ENCODE peak calls at places on chromosomes 13 and 19, in eight cellular contexts. K, G, V, M, O, X, Q and Y are unnamed samples.

GRCh38 chr19:17836530-17836929 is 11.3 kb downstream of the JAK3 start:
- DNase-seq in K (no peak), G (no peak), V (no peak), M (no peak), O (no peak), X (no peak), Q (no peak), Y (no peak)

GRCh38 chr13:110233682-110234280 is 73.2 kb downstream of the COL4A1 start:
- DNase-seq in K (no peak), G (no peak), V (no peak), M (no peak), O (no peak), X (no peak), Q (peak), Y (no peak)

GRCh38 chr13:36133950-36134349 is 2.8 kb upstream of the DCLK1 start:
- DNase-seq in K (no peak), G (no peak), V (no peak), M (no peak), O (no peak), X (no peak), Q (peak), Y (no peak)

GRCh38 chr19:8626823-8627222 is 3.6 kb upstream of the NFILZ start:
- DNase-seq in K (no peak), G (no peak), V (no peak), M (no peak), O (no peak), X (no peak), Q (no peak), Y (no peak)

GRCh38 chr13:111319998-111320911 is at the start of gene TEX29:
- DNase-seq in K (no peak), G (no peak), V (no peak), M (no peak), O (no peak), X (no peak), Q (no peak), Y (no peak)

GRCh38 chr13:95128045-95128643 is 173.1 kb downstream of the ABCC4 start:
- DNase-seq in K (peak), G (no peak), V (no peak), M (no peak), O (no peak), X (no peak), Q (no peak), Y (no peak)

GRCh38 chr19:2790194-2790556 is 4.9 kb downstream of the THOP1 start:
- DNase-seq in K (no peak), G (no peak), V (no peak), M (no peak), O (no peak), X (no peak), Q (no peak), Y (no peak)

GRCh38 chr19:30856376-30856775 is 484.2 kb downstream of the ZNF536 start:
- DNase-seq in K (no peak), G (no peak), V (no peak), M (no peak), O (no peak), X (no peak), Q (no peak), Y (no peak)

GRCh38 chr13:46666727-46667456 is 113.9 kb downstream of the LRCH1 start:
- DNase-seq in K (no peak), G (no peak), V (no peak), M (no peak), O (no peak), X (peak), Q (no peak), Y (no peak)